ENCODE peak calls at places on chromosomes 5 and 9, in four cellular contexts. One of them, this sample, is unnamed.

GRCh38 chr5:84825616-84826015 is 440.9 kb upstream of the EDIL3 start:
- DNase-seq in H1: no peak
- DNase-seq in HepG2: no peak
- DNase-seq in K562: no peak
- DNase-seq in this sample: no peak

GRCh38 chr5:67908145-67908765 is 307.3 kb upstream of the PIK3R1 start:
- DNase-seq in HepG2: no peak
- DNase-seq in K562: no peak
- DNase-seq in H1: no peak
- DNase-seq in this sample: no peak

GRCh38 chr5:121366515-121366914 is 485.2 kb upstream of the FTMT start:
- DNase-seq in H1: no peak
- DNase-seq in K562: no peak
- DNase-seq in HepG2: no peak
- DNase-seq in this sample: no peak

GRCh38 chr9:30575218-30575617 is 1809.2 kb upstream of the ACO1 start:
- DNase-seq in HepG2: no peak
- DNase-seq in K562: no peak
- DNase-seq in H1: no peak
- DNase-seq in this sample: no peak

GRCh38 chr5:131991593-131992324 is 19.7 kb downstream of the ACSL6 start:
- DNase-seq in H1: no peak
- DNase-seq in HepG2: no peak
- DNase-seq in K562: no peak
- DNase-seq in this sample: no peak

GRCh38 chr5:141822134-141822533 is 56.1 kb downstream of the PCDH1 start:
- DNase-seq in HepG2: no peak
- DNase-seq in H1: no peak
- DNase-seq in K562: no peak
- DNase-seq in this sample: no peak

GRCh38 chr9:78365979-78366697 is 69.2 kb downstream of the PSAT1 start:
- DNase-seq in H1: no peak
- DNase-seq in K562: no peak
- DNase-seq in HepG2: no peak
- DNase-seq in this sample: no peak

GRCh38 chr5:107893642-107894041 is 222.9 kb upstream of the EFNA5 start:
- DNase-seq in H1: no peak
- DNase-seq in K562: no peak
- DNase-seq in HepG2: no peak
- DNase-seq in this sample: no peak

GRCh38 chr5:53430618-53431252 is 49.7 kb upstream of the FST start:
- DNase-seq in HepG2: peak
- DNase-seq in K562: no peak
- DNase-seq in H1: no peak
- DNase-seq in this sample: no peak

GRCh38 chr5:71974622-71975021 is 132.7 kb upstream of the MAP1B start:
- DNase-seq in HepG2: no peak
- DNase-seq in H1: no peak
- DNase-seq in K562: no peak
- DNase-seq in this sample: no peak

GRCh38 chr9:129408535-129409215 is 212.2 kb downstream of the C9orf50 start:
- DNase-seq in K562: no peak
- DNase-seq in HepG2: no peak
- DNase-seq in H1: no peak
- DNase-seq in this sample: no peak

GRCh38 chr9:78856144-78856543 is 559.2 kb downstream of the PSAT1 start:
- DNase-seq in H1: no peak
- DNase-seq in HepG2: no peak
- DNase-seq in K562: no peak
- DNase-seq in this sample: no peak

GRCh38 chr5:176803943-176804498 is 6.3 kb upstream of the UNC5A start:
- DNase-seq in H1: no peak
- DNase-seq in K562: peak
- DNase-seq in HepG2: no peak
- DNase-seq in this sample: no peak

GRCh38 chr9:136587944-136588662 is 42.3 kb upstream of the NOTCH1 start:
- DNase-seq in K562: peak
- DNase-seq in HepG2: no peak
- DNase-seq in H1: peak
- DNase-seq in this sample: no peak

GRCh38 chr9:87529666-87530065 is 32.0 kb downstream of the DAPK1 start:
- DNase-seq in HepG2: no peak
- DNase-seq in H1: no peak
- DNase-seq in K562: no peak
- DNase-seq in this sample: no peak

GRCh38 chr9:136249881-136250559 is 4.4 kb upstream of the QSOX2 start:
- DNase-seq in HepG2: no peak
- DNase-seq in H1: no peak
- DNase-seq in K562: no peak
- DNase-seq in this sample: no peak

GRCh38 chr5:66247176-66247960 is 103.3 kb downstream of the SREK1 start:
- DNase-seq in H1: no peak
- DNase-seq in K562: no peak
- DNase-seq in HepG2: peak
- DNase-seq in this sample: no peak

GRCh38 chr5:143077453-143078103 is 307.4 kb downstream of the ARHGAP26 start:
- DNase-seq in H1: no peak
- DNase-seq in K562: no peak
- DNase-seq in HepG2: peak
- DNase-seq in this sample: no peak

GRCh38 chr5:75706775-75707174 is 10.5 kb downstream of the POC5 start:
- DNase-seq in HepG2: no peak
- DNase-seq in K562: peak
- DNase-seq in H1: no peak
- DNase-seq in this sample: no peak

GRCh38 chr9:133875131-133875530 is 117.0 kb downstream of the VAV2 start:
- DNase-seq in K562: no peak
- DNase-seq in HepG2: no peak
- DNase-seq in H1: no peak
- DNase-seq in this sample: no peak

DNA sequence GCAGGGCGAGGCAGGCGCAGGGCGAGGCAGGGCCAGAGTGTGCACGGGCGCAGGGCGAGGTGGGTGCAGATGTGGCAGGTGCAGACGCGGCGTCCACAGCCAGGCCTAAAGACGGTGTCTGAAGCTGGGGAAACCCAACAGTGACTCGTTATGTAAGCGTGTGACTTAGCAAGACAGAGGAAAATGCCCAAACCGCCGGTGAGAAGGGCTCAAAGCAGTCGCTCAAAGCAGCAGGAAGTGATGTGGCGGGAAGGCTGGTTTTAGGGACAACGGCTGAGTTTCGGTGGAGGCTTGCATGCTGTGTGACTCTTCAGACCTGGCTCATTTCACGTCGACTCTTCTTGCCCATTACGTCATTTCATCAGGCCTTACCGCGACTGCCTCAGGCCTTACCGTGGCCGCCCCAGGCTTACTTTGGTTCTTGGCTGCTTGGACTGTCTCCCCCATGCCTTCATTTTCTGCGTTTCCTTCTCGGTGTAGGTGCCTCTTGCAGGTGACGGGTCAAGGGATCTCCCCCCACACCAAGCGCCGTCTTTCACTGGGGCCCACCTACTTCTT is 50.5 kb upstream of the EXOC3 start:
- DNase-seq in HepG2: no peak
- DNase-seq in K562: no peak
- DNase-seq in H1: no peak
- DNase-seq in this sample: peak
- TF ChIP-seq POLR2AphosphoS5 in HepG2: no peak
- TF ChIP-seq POLR2AphosphoS5 in K562: no peak
- TF ChIP-seq POLR2AphosphoS5 in H1: no peak
- TF ChIP-seq POLR2AphosphoS5 in this sample: peak

DNA sequence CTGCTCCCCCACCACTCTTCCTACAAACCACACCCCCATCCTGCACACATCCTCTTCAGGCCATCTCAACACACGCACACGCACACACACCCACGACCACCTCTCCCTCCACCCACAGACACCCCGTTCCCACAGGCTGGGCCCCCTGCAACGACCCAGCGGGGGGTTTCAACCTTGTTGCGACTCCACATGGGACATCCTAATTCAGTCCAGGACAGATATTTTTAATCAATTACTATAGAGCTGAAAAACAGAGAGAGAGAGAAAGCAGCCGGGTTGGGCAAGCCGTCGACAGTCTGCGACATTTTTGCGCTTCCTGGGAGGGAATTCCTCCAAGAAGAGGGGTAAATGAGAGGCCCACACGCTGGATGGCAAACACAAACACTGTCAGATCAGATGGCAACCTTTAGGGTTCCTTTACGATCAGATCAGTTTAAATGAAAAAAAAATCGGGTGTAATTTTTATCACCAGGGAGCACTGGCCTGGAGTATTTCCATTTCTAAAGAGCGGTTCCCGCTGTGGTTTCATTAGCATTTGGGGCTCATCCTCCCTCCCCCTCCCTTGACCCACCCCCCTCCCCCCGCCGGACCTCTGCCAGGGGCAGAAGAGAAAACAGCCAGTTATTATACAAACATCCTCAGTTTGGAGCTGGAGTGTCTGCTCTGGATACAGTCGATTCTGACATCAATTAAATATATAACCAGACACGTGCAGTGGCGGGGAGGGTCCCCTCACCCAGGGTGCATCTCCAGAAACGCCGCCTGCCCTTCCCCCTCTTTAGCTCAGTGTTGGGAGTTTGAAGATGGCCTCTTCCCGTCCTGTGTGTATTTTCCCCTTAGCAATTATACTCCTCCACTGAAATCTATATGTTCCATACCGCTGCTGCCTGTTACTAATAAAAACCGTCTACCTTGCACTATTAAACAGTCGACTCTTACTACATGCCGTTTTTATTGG is 2.3 kb upstream of the IRX2 start:
- DNase-seq in HepG2: no peak
- DNase-seq in H1: no peak
- DNase-seq in K562: no peak
- DNase-seq in this sample: no peak
- TF ChIP-seq KDM1A in HepG2: no peak
- TF ChIP-seq KDM1A in H1: no peak
- TF ChIP-seq KDM1A in K562: no peak
- TF ChIP-seq KDM1A in this sample: no peak

DNA sequence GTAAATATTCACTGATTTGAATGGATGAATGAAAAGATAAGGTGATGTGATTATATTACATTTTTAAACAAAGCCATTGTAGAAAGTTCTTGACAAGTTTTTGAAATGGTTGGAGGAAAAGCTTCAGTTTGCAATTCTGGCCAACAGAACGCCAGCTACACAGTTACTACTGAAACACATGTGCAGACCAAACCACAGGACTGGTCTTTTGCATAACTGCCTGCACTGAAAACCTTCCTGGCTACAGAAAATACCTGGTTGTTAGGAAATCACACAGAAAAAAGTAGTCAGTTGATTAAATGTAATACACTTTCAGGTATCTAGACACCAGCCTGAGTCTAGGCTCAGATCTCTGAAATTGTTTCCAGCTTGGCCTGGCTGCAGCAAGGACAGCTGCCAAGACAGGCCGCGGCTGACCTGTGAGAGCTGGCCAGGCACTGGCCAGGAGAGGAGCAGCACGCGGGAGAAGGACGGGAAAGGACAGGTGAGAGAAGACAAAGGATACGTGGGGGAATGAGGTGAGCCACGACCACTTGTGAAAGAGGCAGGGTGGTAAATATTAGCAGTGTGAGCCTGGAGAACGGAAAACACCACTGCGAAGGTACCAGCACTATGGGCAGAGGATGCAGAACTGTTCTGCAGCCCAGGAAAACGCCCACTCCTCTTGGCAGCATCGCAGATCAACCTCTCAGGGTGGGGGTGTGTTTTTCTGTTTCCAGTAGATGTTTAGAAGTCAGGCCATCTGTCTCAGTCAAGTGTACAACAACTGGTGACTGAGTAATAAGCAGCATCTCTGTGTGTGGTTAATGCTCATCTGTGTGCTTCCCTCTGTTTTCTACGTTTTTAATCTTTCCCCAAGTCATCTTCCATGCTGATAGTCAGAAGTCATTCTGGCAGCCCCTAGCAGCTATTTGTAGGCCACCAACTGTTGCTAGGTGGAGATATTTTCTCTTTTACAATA is 137.4 kb downstream of the SCAMP1 start:
- DNase-seq in H1: no peak
- DNase-seq in K562: no peak
- DNase-seq in HepG2: no peak
- DNase-seq in this sample: no peak
- TF ChIP-seq POLR2AphosphoS5 in H1: no peak
- TF ChIP-seq POLR2AphosphoS5 in K562: no peak
- TF ChIP-seq POLR2AphosphoS5 in HepG2: no peak
- TF ChIP-seq POLR2AphosphoS5 in this sample: no peak

DNA sequence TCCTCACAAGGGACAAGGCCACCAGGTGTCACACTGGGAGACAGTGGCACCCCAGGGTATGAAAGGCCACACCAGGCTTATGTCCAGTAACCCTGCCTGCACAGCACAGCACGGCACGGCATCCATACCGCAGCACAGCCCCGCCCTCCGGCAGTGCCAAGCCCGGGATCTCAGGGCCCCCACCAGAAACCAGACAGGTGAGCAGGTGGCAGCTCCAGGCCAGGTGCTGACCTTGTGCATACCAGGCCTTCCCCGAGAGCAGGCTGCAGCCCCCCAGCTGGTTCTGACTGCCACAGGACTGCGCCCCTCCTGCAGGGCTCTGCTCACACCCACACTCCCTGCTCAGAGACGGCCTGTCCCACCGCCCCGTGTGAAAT is 56.5 kb downstream of the ADAMTS2 start:
- DNase-seq in H1: no peak
- DNase-seq in K562: no peak
- DNase-seq in HepG2: no peak
- DNase-seq in this sample: no peak
- TF ChIP-seq KDM1A in H1: no peak
- TF ChIP-seq KDM1A in K562: no peak
- TF ChIP-seq KDM1A in HepG2: no peak
- TF ChIP-seq KDM1A in this sample: no peak

GRCh38 chr5:82861705-82862104 is 215.5 kb downstream of the TMEM167A start:
- DNase-seq in HepG2: no peak
- DNase-seq in K562: no peak
- DNase-seq in H1: no peak
- DNase-seq in this sample: no peak
- TF ChIP-seq POLR2AphosphoS5 in HepG2: no peak
- TF ChIP-seq POLR2AphosphoS5 in K562: no peak
- TF ChIP-seq POLR2AphosphoS5 in H1: no peak
- TF ChIP-seq POLR2AphosphoS5 in this sample: no peak

GRCh38 chr5:17365756-17366155 is 132.3 kb upstream of the TAF11L2 start:
- DNase-seq in K562: no peak
- DNase-seq in H1: no peak
- DNase-seq in HepG2: no peak
- DNase-seq in this sample: no peak
- TF ChIP-seq KDM1A in K562: no peak
- TF ChIP-seq KDM1A in H1: no peak
- TF ChIP-seq KDM1A in HepG2: no peak
- TF ChIP-seq KDM1A in this sample: no peak

DNA sequence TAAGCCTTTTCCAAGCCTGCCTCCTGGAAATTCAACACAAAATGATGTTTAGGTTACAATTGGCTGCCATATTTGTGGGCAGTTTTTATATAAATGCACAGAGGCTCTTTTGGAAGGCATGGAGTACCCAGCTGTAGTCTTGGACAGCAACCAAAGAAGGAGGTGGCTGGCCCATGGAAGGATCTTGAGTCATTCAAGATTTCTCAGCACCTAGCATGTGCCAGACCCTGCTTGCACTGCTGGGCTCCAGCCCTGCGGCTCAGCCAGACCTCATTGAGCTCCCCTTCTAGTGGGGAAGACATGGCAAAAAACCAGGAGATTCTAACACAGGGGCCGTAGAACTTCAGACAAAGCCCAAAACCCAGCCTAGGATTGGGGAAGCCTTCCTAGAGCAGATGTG is 22.1 kb downstream of the JADE2 start:
- DNase-seq in H1: no peak
- DNase-seq in K562: no peak
- DNase-seq in HepG2: no peak
- DNase-seq in this sample: no peak
- TF ChIP-seq POLR2AphosphoS5 in H1: no peak
- TF ChIP-seq POLR2AphosphoS5 in K562: no peak
- TF ChIP-seq POLR2AphosphoS5 in HepG2: no peak
- TF ChIP-seq POLR2AphosphoS5 in this sample: no peak

This sample was measured in GM12878.